ENCODE peak calls at places on chromosomes 3 and 15, in nine cellular contexts. Z is fibroblast of pulmonary artery, X is fibroblast of the aortic adventitia, L is fibroblast of lung, E is AG04450, O is BE2C, Y is Peyer's patch, F is endodermal cell, I is nephron progenitor cell. V is an unnamed sample.

GRCh38 chr3:148873928-148874326 is 8.8 kb downstream of the CPA3 start:
- DNase-seq in E (no peak), L (peak; percentile 17), Y (no peak), X (no peak), F (no peak), Z (no peak), I (no peak), O (peak; percentile 18), V (no peak)

GRCh38 chr3:79038636-79039035 is 729.2 kb downstream of the ROBO1 start:
- DNase-seq in Y (no peak), L (no peak), I (no peak), Z (no peak), O (no peak), F (no peak), X (no peak), E (no peak), V (no peak)

GRCh38 chr3:138442433-138442832 is 8.0 kb downstream of the ESYT3 start:
- DNase-seq in I (peak; percentile 16), L (peak; percentile 76), Y (no peak), O (peak; percentile 66), E (no peak), X (no peak), Z (peak; percentile 46), F (peak; percentile 82), V (no peak)

GRCh38 chr3:111882194-111882593 is 23.1 kb downstream of the PHLDB2 start:
- DNase-seq in L (no peak), E (no peak), X (no peak), F (no peak), O (no peak), Z (no peak), Y (no peak), I (no peak), V (no peak)

GRCh38 chr3:97871206-97871605 is 49.4 kb downstream of the CRYBG3 start:
- DNase-seq in L (peak; percentile 11), Z (peak; percentile 11), X (peak; percentile 14), Y (no peak), F (no peak), I (no peak), O (no peak), E (no peak), V (no peak)

GRCh38 chr3:20185364-20185732 is 658 bp downstream of the SGO1 start:
- DNase-seq in E (no peak), L (peak; percentile 20), O (no peak), F (peak; percentile 45), X (peak; percentile 7), Z (peak; percentile 11), I (peak; percentile 21), Y (no peak), V (no peak)

GRCh38 chr3:172911142-172911541 is 160.6 kb downstream of the ECT2 start:
- DNase-seq in O (no peak), X (no peak), I (no peak), E (no peak), Z (no peak), Y (no peak), L (no peak), F (no peak), V (no peak)

GRCh38 chr3:188134856-188135255 is 19.1 kb upstream of the LPP start:
- DNase-seq in L (no peak), I (no peak), O (no peak), Z (no peak), E (no peak), X (no peak), F (no peak), Y (no peak), V (no peak)

DNA sequence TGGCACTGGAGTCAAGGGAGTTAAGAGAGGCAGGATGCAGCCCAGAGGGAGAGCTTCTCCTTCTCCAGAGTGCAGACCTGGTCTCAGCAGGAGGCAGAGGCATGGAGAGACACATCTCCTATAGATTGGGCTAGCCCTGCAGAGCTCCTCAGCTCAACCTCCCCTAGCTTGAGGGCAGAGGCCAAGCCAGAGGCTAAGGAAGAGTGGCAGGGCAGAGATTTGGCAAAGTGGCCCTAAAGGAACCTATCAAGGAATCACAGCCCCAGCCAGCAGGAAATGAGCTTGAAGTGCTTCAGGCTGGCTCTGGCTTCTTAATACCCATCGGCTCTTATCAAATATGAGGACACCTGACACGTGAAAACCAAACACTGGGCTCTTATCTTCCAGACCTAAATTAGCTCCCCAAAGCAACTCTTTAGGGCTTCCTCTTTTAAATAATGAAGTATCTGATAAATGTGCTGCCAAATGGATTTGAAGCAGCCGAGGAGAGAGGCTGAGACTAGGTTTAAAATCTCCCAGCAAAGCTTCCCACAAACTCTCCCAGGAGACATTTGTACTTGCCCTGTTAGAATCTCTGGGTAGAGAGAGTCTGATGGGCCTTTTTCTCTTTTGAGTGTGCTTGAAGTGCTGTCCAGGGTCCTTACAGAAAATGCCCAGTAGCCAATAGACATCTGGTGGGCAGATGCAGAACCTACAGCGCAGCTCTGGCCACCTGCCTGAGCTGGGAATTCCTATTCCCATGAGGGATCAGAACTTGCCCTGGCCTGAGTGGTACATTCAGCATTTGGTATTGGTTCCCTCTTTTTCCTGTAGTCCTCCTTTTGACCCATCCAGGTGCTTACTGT is 271.4 kb downstream of the CLSTN2 start:
- DNase-seq in Z (peak; percentile 31), X (peak; percentile 27), I (peak; percentile 52), Y (no peak), E (no peak), F (peak; percentile 84), L (peak; percentile 53), O (peak; percentile 62), V (no peak)
- TF ChIP-seq CTCF in Z (peak; percentile 4), X (no peak), I (peak; percentile 7), Y (no peak), E (peak; percentile 10), F (peak; percentile 70), L (no peak), O (peak; percentile 44), V (no peak)

GRCh38 chr3:45667569-45667967 is 21.6 kb upstream of the SACM1L start:
- DNase-seq in X (no peak), O (no peak), Z (no peak), L (no peak), E (no peak), Y (no peak), F (no peak), I (no peak), V (no peak)

GRCh38 chr3:45665101-45665572 is 24.1 kb upstream of the SACM1L start:
- DNase-seq in O (peak; percentile 34), F (peak; percentile 88), Z (peak; percentile 53), Y (peak; percentile 42), L (no peak), I (peak; percentile 20), X (no peak), E (no peak), V (no peak)

GRCh38 chr3:45666729-45667440 is 22.3 kb upstream of the SACM1L start:
- DNase-seq in X (peak; percentile 76), F (no peak), L (peak; percentile 79), O (peak; percentile 33), Z (peak; percentile 55), I (no peak), E (no peak), Y (no peak), V (no peak)

GRCh38 chr3:45660567-45660901 is 28.7 kb upstream of the SACM1L start:
- DNase-seq in I (no peak), Z (no peak), E (no peak), Y (no peak), L (no peak), X (no peak), F (no peak), O (no peak), V (no peak)

DNA sequence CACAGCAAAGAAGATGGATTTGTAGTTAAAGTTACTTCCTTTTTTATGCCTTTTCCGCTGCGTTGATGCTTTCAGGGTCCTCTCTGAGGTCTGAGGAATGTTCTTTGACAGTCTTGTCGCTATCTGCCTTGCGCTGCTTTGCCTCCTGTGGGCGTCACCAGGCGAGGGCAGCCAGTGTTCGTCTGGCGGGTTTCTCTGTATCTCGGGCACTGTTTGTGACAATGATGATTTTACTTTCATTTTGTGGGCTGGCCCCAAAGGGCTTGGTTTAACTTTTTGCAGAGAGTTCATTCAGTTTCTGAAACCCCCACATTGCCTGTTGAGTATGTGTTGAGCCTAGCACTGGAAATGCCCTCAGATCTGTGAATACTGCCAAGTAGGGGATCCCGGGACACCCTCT is 24.6 kb upstream of the SACM1L start:
- DNase-seq in Z (no peak), E (no peak), O (no peak), F (no peak), X (no peak), I (no peak), Y (peak; percentile 56), L (no peak), V (peak; percentile 25)
- TF ChIP-seq CTCF in Z (no peak), E (no peak), O (no peak), F (no peak), X (no peak), I (no peak), Y (no peak), L (no peak), V (no peak)

GRCh38 chr15:88606437-88606794 is 14.7 kb upstream of the AEN start:
- DNase-seq in F (peak; percentile 75), I (no peak), O (no peak), X (no peak), Y (no peak), L (no peak), E (no peak), Z (no peak), V (no peak)

GRCh38 chr15:88604381-88604951 is 16.7 kb upstream of the AEN start:
- DNase-seq in I (peak; percentile 52), Y (no peak), X (no peak), F (peak; percentile 78), O (peak; percentile 40), L (no peak), Z (no peak), E (no peak), V (no peak)

GRCh38 chr15:88604972-88605506 is 16.1 kb upstream of the AEN start:
- DNase-seq in F (peak; percentile 73), O (peak; percentile 47), Y (no peak), X (no peak), E (no peak), Z (no peak), I (no peak), L (no peak), V (no peak)

GRCh38 chr15:88603885-88604284 is 17.3 kb upstream of the AEN start:
- DNase-seq in L (no peak), E (no peak), X (no peak), O (no peak), Z (no peak), Y (no peak), I (no peak), F (no peak), V (no peak)

GRCh38 chr15:88605507-88606436 is 15.4 kb upstream of the AEN start:
- DNase-seq in X (peak; percentile 34), Z (peak; percentile 47), I (peak; percentile 92), O (peak; percentile 47), F (peak; percentile 95), E (no peak), L (peak; percentile 37), Y (no peak), V (no peak)
- TF ChIP-seq CTCF in X (no peak), Z (no peak), I (no peak), O (no peak), F (no peak), E (no peak), L (no peak), Y (no peak), V (no peak)

DNA sequence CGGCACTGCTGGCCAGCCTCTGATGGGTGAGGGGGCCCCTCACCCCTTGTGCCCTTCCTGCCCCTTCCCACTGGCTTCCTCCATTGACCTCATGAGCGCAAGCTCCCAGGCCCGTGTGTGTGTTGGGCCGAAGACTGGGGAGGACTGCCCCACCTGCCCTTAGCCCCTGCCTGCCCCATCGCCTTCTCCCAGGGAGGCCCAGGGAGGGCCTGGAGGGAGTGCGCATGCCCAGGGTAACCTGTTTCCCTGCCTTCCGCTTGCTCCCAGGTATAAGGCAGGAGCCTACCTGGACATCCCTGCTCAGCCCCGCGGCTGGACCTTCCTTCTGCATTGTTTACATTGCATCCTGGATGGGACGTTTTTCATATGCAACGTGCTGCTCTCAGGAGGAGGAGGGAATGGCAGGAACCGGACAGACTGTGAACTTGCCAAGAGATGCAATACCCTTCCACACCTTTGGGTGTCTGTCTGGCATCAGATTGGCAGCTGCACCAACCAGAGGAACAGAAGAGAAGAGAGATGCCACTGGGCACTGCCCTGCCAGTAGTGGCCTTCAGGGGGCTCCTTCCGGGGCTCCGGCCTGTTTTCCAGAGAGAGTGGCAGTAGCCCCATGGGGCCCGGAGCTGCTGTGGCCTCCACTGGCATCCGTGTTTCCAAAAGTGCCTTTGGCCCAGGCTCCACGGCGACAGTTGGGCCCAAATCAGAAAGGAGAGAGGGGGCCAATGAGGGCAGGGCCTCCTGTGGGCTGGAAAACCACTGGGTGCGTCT is 8.8 kb downstream of the DLL4 start:
- DNase-seq in X (no peak), L (no peak), E (no peak), O (no peak), I (no peak), F (peak; percentile 47), Y (no peak), Z (no peak), V (no peak)
- TF ChIP-seq CTCF in X (no peak), L (peak; percentile 40), E (peak; percentile 33), O (peak; percentile 42), I (no peak), F (peak; percentile 67), Y (peak; percentile 52), Z (peak; percentile 12), V (no peak)

V was measured in activated B cell treated with CpG ODN at 0.5 μM for 24 hours.